ENCODE peak calls at places on chromosomes 12 and 14, in four cellular contexts. J, R, L and S are unnamed samples.

GRCh38 chr12:111185206-111185888 is 183.5 kb downstream of the PHETA1 start:
- DNase-seq in R (no peak), J (no peak), L (no peak), S (no peak)

GRCh38 chr12:119512772-119513497 is 80.6 kb upstream of the TMEM233 start:
- DNase-seq in L (peak; percentile 3), R (no peak), J (no peak), S (no peak)

GRCh38 chr12:107344035-107344808 is 250.9 kb upstream of the CRY1 start:
- DNase-seq in J (peak; percentile 44), L (no peak), R (no peak), S (no peak)

GRCh38 chr12:6729186-6729585 is 5.3 kb downstream of the COPS7A start:
- DNase-seq in R (no peak), J (no peak), L (no peak), S (no peak)

GRCh38 chr12:47079894-47080724 is at the start of gene AMIGO2:
- DNase-seq in L (no peak), R (no peak), J (peak; percentile 54), S (peak; percentile 37)

GRCh38 chr14:94291906-94292525 is 1.1 kb downstream of the SERPINA10 start:
- DNase-seq in J (no peak), L (no peak), R (no peak), S (no peak)

GRCh38 chr12:116065561-116065960 is 211.9 kb downstream of the MED13L start:
- DNase-seq in R (no peak), L (no peak), J (no peak), S (no peak)

GRCh38 chr12:102800565-102800964 is 116.5 kb downstream of the PAH start:
- DNase-seq in R (no peak), J (no peak), L (no peak), S (no peak)

GRCh38 chr14:100155049-100155621 is 4.3 kb downstream of the DEGS2 start:
- DNase-seq in L (no peak), J (peak; percentile 49), R (no peak), S (no peak)

GRCh38 chr12:48388938-48389337 is 38.2 kb upstream of the ZNF641 start:
- DNase-seq in L (no peak), J (no peak), R (no peak), S (no peak)